ENCODE peak calls at places on chromosomes 11 and 22, in eight cellular contexts. J is mammary epithelial cell, Z is PC-9, Y is neural progenitor cell, F is PC-3, P is GM23338, E is GM23248, M is MM.1S. Q is an unnamed sample.

GRCh38 chr11:119320593-119321524 is 3.9 kb upstream of the MCAM start:
- DNase-seq in J (peak; percentile 54), Z (no peak), Y (peak; percentile 71), F (peak; percentile 21), P (peak; percentile 77), E (peak; percentile 70), M (peak; percentile 74), Q (peak; percentile 55)

GRCh38 chr11:11155962-11156815 is 196.9 kb downstream of the CSNK2A3 start:
- DNase-seq in J (no peak), Z (no peak), Y (peak; percentile 56), F (peak; percentile 33), P (peak; percentile 79), E (no peak), M (no peak), Q (peak; percentile 42)

GRCh38 chr11:28528217-28528616 is 420.0 kb downstream of the METTL15 start:
- DNase-seq in J (no peak), Z (no peak), Y (no peak), F (no peak), P (no peak), E (peak; percentile 12), M (no peak), Q (no peak)

GRCh38 chr11:96122601-96123044 is 198.7 kb upstream of the MTMR2 start:
- DNase-seq in J (peak; percentile 98), Z (peak; percentile 33), Y (no peak), F (peak; percentile 35), P (no peak), E (peak; percentile 55), M (no peak), Q (peak; percentile 61)

GRCh38 chr11:118921121-118921928 is 4.4 kb downstream of the BCL9L start:
- DNase-seq in J (peak; percentile 85), Z (peak; percentile 88), Y (peak; percentile 77), F (peak; percentile 77), P (peak; percentile 78), E (peak; percentile 90), M (no peak), Q (peak; percentile 84)

GRCh38 chr11:62680825-62681240 is 2.0 kb upstream of the UBXN1 start:
- DNase-seq in J (peak; percentile 57), Z (peak; percentile 71), Y (peak; percentile 51), F (peak; percentile 85), P (peak; percentile 49), E (peak; percentile 90), M (peak; percentile 77), Q (peak; percentile 89)

GRCh38 chr11:118792642-118793124 is 1.7 kb upstream of the DDX6 start:
- DNase-seq in J (peak; percentile 61), Z (no peak), Y (peak; percentile 91), F (peak; percentile 79), P (peak; percentile 97), E (peak; percentile 86), M (peak; percentile 80), Q (peak; percentile 96)

GRCh38 chr22:44658371-44658953 is 43.5 kb upstream of the PRR5 start:
- DNase-seq in J (no peak), Z (no peak), Y (peak; percentile 59), F (no peak), P (no peak), E (peak; percentile 79), M (no peak), Q (no peak)

GRCh38 chr11:74225565-74225964 is 54.5 kb downstream of the PPME1 start:
- DNase-seq in J (no peak), Z (no peak), Y (no peak), F (no peak), P (no peak), E (no peak), M (no peak), Q (no peak)

GRCh38 chr11:802693-803466 is 2.2 kb downstream of the PIDD1 start:
- DNase-seq in J (no peak), Z (peak; percentile 27), Y (no peak), F (no peak), P (no peak), E (no peak), M (no peak), Q (no peak)

DNA sequence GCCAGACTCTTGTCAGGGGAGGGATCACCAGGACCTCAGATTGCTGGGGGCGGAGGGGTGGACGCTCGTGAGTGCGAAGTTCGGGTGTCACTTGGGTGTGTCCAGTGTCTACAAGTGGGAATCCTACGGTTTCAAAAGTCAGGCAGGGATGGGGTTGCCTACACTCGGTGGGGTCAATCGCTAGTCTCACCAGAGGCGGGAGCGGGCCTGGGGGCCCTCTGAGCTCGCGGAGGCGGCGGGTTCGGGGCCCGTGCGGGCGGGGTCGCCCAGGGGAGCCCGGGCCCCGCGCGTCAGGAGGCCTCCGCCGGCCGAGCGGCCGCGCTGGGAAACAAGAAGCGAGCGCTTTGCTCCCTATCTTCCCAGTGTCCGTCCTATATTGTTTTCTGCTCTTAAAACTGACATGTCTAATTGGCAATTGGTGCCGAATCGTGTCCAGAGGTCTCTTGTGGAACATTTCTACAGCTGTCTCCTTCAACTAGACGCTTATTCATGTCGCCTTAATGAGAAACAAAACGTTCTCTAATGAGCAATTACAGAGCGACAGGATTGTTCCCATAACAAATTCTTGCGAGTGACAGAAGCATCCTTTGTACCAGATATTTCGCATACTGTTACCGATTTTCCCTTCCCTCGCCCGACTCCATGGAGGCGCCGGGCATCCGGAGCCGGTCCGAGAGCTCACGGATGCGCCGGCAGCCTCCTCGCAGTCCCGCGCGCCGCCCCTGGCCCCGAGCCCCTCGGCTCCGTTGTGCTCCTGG is 11.9 kb downstream of the PAX6 start:
- DNase-seq in J (no peak), Z (no peak), Y (peak; percentile 68), F (no peak), P (peak; percentile 46), E (no peak), M (peak; percentile 3), Q (no peak)
- TF ChIP-seq EZH2 in J (peak; percentile 55), Z (no peak), Y (peak; percentile 2), F (no peak), P (peak; percentile 95), E (peak; percentile 86), M (no peak), Q (no peak)

GRCh38 chr11:56531856-56532255 is 11.2 kb downstream of the OR5M11 start:
- DNase-seq in J (no peak), Z (no peak), Y (no peak), F (peak; percentile 13), P (no peak), E (no peak), M (no peak), Q (no peak)

GRCh38 chr11:56533054-56533740 is 9.9 kb downstream of the OR5M11 start:
- DNase-seq in J (no peak), Z (no peak), Y (no peak), F (peak; percentile 28), P (no peak), E (no peak), M (no peak), Q (no peak)
- H3K27ac ChIP-seq in J (no peak overlapping the region), Z (no peak overlapping the region), Y (no peak overlapping the region), F (peak overlapping the region; percentile 32), P (no peak overlapping the region), E (no peak overlapping the region), M (no peak overlapping the region), Q (no peak overlapping the region)

DNA sequence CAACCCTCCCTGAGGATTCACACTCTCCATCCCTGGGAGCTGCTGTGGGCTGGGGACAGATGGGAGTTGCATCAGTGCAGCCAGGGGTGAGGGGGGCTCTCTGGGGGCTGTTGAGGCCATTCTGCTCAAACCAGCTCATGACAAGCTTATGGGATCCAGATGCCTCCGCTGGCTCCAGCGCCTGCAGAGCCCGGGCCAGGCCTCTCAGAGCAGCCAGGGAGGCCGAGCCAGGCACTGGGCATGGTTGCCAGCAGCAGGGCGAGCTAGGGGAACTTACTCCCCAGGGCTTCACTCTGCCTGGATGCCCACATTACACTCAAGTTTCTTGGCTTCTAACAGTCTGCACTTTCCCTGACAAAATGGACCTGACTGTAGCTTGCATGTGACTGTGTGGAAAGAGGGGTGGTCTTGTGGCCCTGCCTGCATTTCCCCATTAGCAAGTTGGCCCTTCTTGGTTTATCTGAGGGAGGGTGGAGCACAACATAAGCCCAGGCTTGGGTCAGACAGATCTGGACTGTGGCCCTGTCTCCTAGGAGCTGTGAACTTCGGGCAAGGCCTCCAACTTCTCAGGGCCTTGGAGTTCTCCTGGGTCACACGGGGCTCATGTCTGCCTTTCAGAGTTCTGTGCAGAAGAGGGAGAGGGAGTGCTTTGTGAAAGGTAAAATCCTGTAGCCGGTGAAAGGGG is 34.5 kb upstream of the CYB5R3 start:
- DNase-seq in J (no peak), Z (no peak), Y (no peak), F (no peak), P (no peak), E (peak; percentile 70), M (no peak), Q (no peak)
- H3K4me3 ChIP-seq in J (no peak overlapping the region), Z (no peak overlapping the region), Y (no peak overlapping the region), F (no peak overlapping the region), P (no peak overlapping the region), E (no peak overlapping the region), M (no peak overlapping the region), Q (no peak overlapping the region)

GRCh38 chr22:17368144-17368726 is 1.0 kb upstream of the CECR2 start:
- DNase-seq in J (no peak), Z (no peak), Y (no peak), F (no peak), P (peak; percentile 94), E (peak; percentile 7), M (no peak), Q (no peak)
- TF ChIP-seq EZH2 in J (no peak), Z (no peak), Y (no peak), F (no peak), P (no peak), E (peak; percentile 79), M (no peak), Q (no peak)

GRCh38 chr22:19996694-19997384 is 19.8 kb downstream of the ARVCF start:
- DNase-seq in J (no peak), Z (no peak), Y (no peak), F (no peak), P (no peak), E (no peak), M (no peak), Q (no peak)
- H3K27ac ChIP-seq in J (no peak overlapping the region), Z (no peak overlapping the region), Y (no peak overlapping the region), F (no peak overlapping the region), P (no peak overlapping the region), E (no peak overlapping the region), M (no peak overlapping the region), Q (no peak overlapping the region)

GRCh38 chr11:18722293-18722637 is 3.7 kb downstream of the IGSF22 start:
- DNase-seq in J (no peak), Z (no peak), Y (no peak), F (no peak), P (no peak), E (no peak), M (no peak), Q (no peak)
- H3K4me3 ChIP-seq in J (no peak overlapping the region), Z (peak overlapping the region; percentile 56), Y (peak overlapping the region; percentile 64), F (no peak overlapping the region), P (peak overlapping the region; percentile 94), E (peak overlapping the region; percentile 77), M (peak overlapping the region; percentile 79), Q (no peak overlapping the region)

DNA sequence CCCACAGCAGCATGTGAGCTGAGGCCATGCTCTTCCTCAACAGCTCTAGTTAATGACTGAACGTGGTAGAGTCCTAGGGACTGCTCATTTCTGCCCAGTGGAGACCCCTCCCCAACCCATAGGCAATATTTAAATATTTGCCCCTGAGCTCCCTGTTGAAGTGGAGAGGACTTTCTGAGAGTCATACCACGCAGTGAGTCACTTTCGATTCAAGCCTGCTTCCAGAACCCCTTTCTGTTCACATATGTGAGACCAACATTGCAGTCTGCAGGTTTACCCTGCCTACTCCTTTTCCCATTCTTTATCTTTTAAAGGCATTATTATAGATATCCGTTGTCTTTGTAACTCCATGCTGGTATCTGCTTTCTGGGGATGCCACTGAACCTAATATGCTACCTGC is 946.3 kb downstream of the JRKL start:
- DNase-seq in J (no peak), Z (no peak), Y (no peak), F (no peak), P (no peak), E (no peak), M (no peak), Q (no peak)
- TF ChIP-seq EZH2 in J (no peak), Z (no peak), Y (no peak), F (no peak), P (no peak), E (no peak), M (no peak), Q (no peak)

GRCh38 chr22:49658902-49659280 is 168.8 kb downstream of the BRD1 start:
- DNase-seq in J (no peak), Z (no peak), Y (no peak), F (no peak), P (no peak), E (no peak), M (no peak), Q (no peak)
- H3K27ac ChIP-seq in J (no peak overlapping the region), Z (no peak overlapping the region), Y (no peak overlapping the region), F (no peak overlapping the region), P (no peak overlapping the region), E (no peak overlapping the region), M (no peak overlapping the region), Q (no peak overlapping the region)

Q was measured in A673.